ENCODE peak calls at places on chromosomes 4 and X, in four cellular contexts. Q is HCT116, R is HL-60, O is breast epithelium. C is an unnamed sample.

GRCh38 chr4:52877006-52877405 is 14.9 kb downstream of the RASL11B start:
- DNase-seq in Q (no peak), R (no peak), O (no peak), C (no peak)

GRCh38 chrX:10089378-10089795 is 67.4 kb upstream of the CLCN4 start:
- DNase-seq in Q (no peak), R (no peak), O (no peak), C (no peak)

GRCh38 chr4:111283066-111283677 is 660.3 kb upstream of the PITX2 start:
- DNase-seq in Q (peak; percentile 65), R (peak; percentile 43), O (peak; percentile 19), C (peak; percentile 39)

GRCh38 chrX:123742440-123742839 is 9.6 kb upstream of the THOC2 start:
- DNase-seq in Q (no peak), R (no peak), O (no peak), C (no peak)

GRCh38 chr4:19940861-19941260 is 310.8 kb upstream of the SLIT2 start:
- DNase-seq in Q (no peak), R (no peak), O (no peak), C (no peak)

GRCh38 chr4:144449623-144450022 is 196.3 kb upstream of the HHIP start:
- DNase-seq in Q (no peak), R (no peak), O (no peak), C (no peak)

GRCh38 chr4:15428611-15429010 is 778 bp downstream of the C1QTNF7 start:
- DNase-seq in Q (no peak), R (no peak), O (no peak), C (no peak)

GRCh38 chr4:167544391-167544790 is 310.1 kb upstream of the SPOCK3 start:
- DNase-seq in Q (no peak), R (no peak), O (no peak), C (no peak)

GRCh38 chr4:71074452-71075299 is 81.2 kb downstream of the DCK start:
- DNase-seq in Q (no peak), R (no peak), O (no peak), C (no peak)

GRCh38 chr4:142379277-142380051 is 466.6 kb downstream of the INPP4B start:
- DNase-seq in Q (peak; percentile 62), R (no peak), O (no peak), C (no peak)

GRCh38 chr4:7904942-7905341 is 34.7 kb downstream of the AFAP1 start:
- DNase-seq in Q (no peak), R (no peak), O (no peak), C (no peak)

GRCh38 chr4:168618577-168619265 is 121.9 kb downstream of the PALLD start:
- DNase-seq in Q (peak; percentile 54), R (no peak), O (no peak), C (no peak)
- TF ChIP-seq POLR2AphosphoS5 in Q (no peak), R (no peak), O (no peak), C (no peak)

DNA sequence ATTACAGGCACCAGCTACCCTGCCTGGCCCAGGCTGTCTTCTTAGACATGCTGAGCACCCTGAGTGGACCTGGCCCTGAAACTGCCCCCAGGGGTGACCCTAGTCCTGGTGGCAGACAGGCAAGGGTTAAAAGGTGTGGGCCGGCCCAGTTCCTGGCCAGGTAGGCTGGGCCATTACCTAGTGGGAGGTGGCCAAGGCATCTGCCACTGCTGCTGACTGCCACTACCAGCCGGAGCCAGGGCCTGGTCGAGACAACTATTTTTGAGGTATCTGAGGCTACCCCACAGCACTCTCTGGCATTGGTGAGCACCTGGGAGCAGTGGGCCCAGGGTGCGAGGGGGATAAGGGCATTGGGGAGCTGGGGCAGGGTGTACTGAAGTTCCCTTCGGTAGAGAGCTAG is at the start of gene CCDC120:
- DNase-seq in Q (no peak), R (no peak), O (peak; percentile 52), C (no peak)
- H3K4me3 ChIP-seq in Q (peak within 1 kb of the TSS; percentile 78), R (no peak within 1 kb of the TSS), O (peak within 1 kb of the TSS; percentile 53), C (no peak within 1 kb of the TSS)

DNA sequence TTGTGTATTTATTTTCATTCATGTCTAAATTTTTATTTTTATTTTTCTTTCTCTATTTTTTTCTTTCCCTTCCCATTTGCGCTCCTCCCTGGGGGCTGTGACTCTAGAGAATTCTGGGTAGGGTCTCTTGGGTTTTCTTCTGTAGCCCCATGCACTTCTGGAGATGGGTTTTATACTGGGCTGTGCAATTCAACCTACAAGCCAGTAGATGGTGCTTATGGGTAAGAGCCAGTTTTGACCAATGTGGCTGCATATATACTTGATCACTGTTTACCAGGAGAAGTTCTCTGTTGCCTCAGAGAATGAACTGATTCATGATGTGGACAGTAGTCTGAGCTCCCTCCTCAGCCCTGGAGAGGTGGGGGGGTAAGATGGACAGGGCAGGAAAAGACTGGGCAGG is 614.6 kb downstream of the PCDH19 start:
- DNase-seq in Q (no peak), R (no peak), O (no peak), C (no peak)
- TF ChIP-seq POLR2AphosphoS5 in Q (no peak), R (no peak), O (no peak), C (no peak)

GRCh38 chrX:154443479-154443910 is 446 bp upstream of the FAM50A start:
- DNase-seq in Q (no peak), R (no peak), O (no peak), C (no peak)
- H3K4me3 ChIP-seq in Q (peak overlapping the region; percentile 8), R (peak overlapping the region; percentile 42), O (peak overlapping the region; percentile 62), C (peak overlapping the region; percentile 39)

C was measured in Panc1.